ENCODE peak calls at places on chromosomes 2 and 18, in four cellular contexts. D, L, F and V are unnamed samples.

GRCh38 chr2:26246818-26247217 is 2.1 kb downstream of the HADHB start:
- DNase-seq in L (no peak), F (peak), D (no peak), V (peak)

GRCh38 chr2:455046-455705 is 167.3 kb upstream of the ALKAL2 start:
- DNase-seq in L (no peak), F (no peak), D (no peak), V (no peak)

GRCh38 chr2:157444643-157445040 is 753 bp upstream of the CYTIP start:
- DNase-seq in F (peak), D (no peak), L (no peak), V (no peak)

GRCh38 chr2:232327089-232328037 is 51.2 kb upstream of the ALPP start:
- DNase-seq in L (peak), D (no peak), F (peak), V (peak)

GRCh38 chr2:166560022-166560421 is 66.0 kb upstream of the SCN7A start:
- DNase-seq in D (no peak), F (no peak), L (no peak), V (no peak)

GRCh38 chr2:200615247-200615646 is 29.4 kb downstream of the AOX1 start:
- DNase-seq in L (no peak), F (no peak), D (peak), V (no peak)

GRCh38 chr2:109545828-109546713 is 67.7 kb downstream of the SEPTIN10 start:
- DNase-seq in D (peak), F (peak), L (peak), V (peak)

GRCh38 chr2:37379881-37380296 is 35.5 kb downstream of the QPCT start:
- DNase-seq in F (no peak), D (peak), L (no peak), V (no peak)

GRCh38 chr2:3483227-3483985 is 35.9 kb downstream of the ADI1 start:
- DNase-seq in F (no peak), L (peak), D (no peak), V (no peak)

GRCh38 chr2:186991766-186992417 is 142.9 kb upstream of the ZSWIM2 start:
- DNase-seq in D (no peak), L (no peak), F (no peak), V (no peak)

GRCh38 chr2:214989187-214989586 is 149.2 kb downstream of the ABCA12 start:
- DNase-seq in F (no peak), L (no peak), D (no peak), V (no peak)

GRCh38 chr18:45325791-45326190 is 289.5 kb upstream of the SLC14A2 start:
- DNase-seq in F (no peak), L (no peak), D (no peak), V (no peak)

GRCh38 chr18:77870238-77870637 is 620.6 kb downstream of the GALR1 start:
- DNase-seq in D (no peak), L (no peak), F (no peak), V (no peak)

GRCh38 chr2:200354823-200355751 is 48.6 kb downstream of the SPATS2L start:
- DNase-seq in L (no peak), F (no peak), D (no peak), V (no peak)

GRCh38 chr2:47784349-47784851 is 1.5 kb downstream of the MSH6 start:
- DNase-seq in D (no peak), F (no peak), L (no peak), V (no peak)

GRCh38 chr2:238502956-238503791 is 76.4 kb downstream of the ASB1 start:
- DNase-seq in D (no peak), F (no peak), L (no peak), V (no peak)

GRCh38 chr2:212177724-212178123 is 360.9 kb downstream of the ERBB4 start:
- DNase-seq in F (no peak), D (no peak), L (no peak), V (no peak)

GRCh38 chr2:151029406-151030157 is 232.1 kb downstream of the RBM43 start:
- DNase-seq in L (no peak), D (peak), F (no peak), V (no peak)

GRCh38 chr18:38321262-38321661 is 755.7 kb upstream of the CELF4 start:
- DNase-seq in D (no peak), F (no peak), L (no peak), V (no peak)

GRCh38 chr2:43265006-43265770 is 38.8 kb upstream of the ZFP36L2 start:
- DNase-seq in D (no peak), F (no peak), L (no peak), V (no peak)

GRCh38 chr2:238169708-238170251 is 11.0 kb downstream of the ERFE start:
- DNase-seq in D (peak), L (no peak), F (no peak), V (no peak)

GRCh38 chr2:76953733-76954347 is 568.3 kb downstream of the LRRTM4 start:
- DNase-seq in D (peak), L (no peak), F (no peak), V (no peak)

GRCh38 chr18:8839285-8839684 is 133.9 kb downstream of the MTCL1 start:
- DNase-seq in D (peak), F (no peak), L (peak), V (no peak)

GRCh38 chr18:43932140-43932539 is 654.9 kb upstream of the SYT4 start:
- DNase-seq in L (no peak), F (no peak), D (no peak), V (no peak)

GRCh38 chr2:158953454-158953853 is 15.0 kb upstream of the TANC1 start:
- DNase-seq in F (no peak), L (no peak), D (peak), V (no peak)

GRCh38 chr18:37662546-37663339 is 97.1 kb upstream of the CELF4 start:
- DNase-seq in L (no peak), F (no peak), D (no peak), V (no peak)